ENCODE peak calls at places on chromosomes 7 and 10, in nine cellular contexts. V, F, E, T, L, R, W, U and N are unnamed samples.

GRCh38 chr7:138105216-138105615 is 29.0 kb downstream of the AKR1D1 start:
- DNase-seq in V (no peak), F (no peak), E (no peak), T (no peak), L (no peak), R (no peak), W (no peak), U (no peak), N (no peak)

GRCh38 chr7:105519353-105519752 is 2.7 kb downstream of the PUS7 start:
- DNase-seq in V (no peak), F (no peak), E (no peak), T (no peak), L (no peak), R (no peak), W (peak), U (no peak), N (no peak)

GRCh38 chr7:105024734-105025133 is 10.7 kb downstream of the KMT2E start:
- DNase-seq in V (no peak), F (no peak), E (no peak), T (no peak), L (no peak), R (no peak), W (peak), U (no peak), N (no peak)

GRCh38 chr7:138564365-138564764 is 104.3 kb downstream of the TRIM24 start:
- DNase-seq in V (no peak), F (peak), E (peak), T (no peak), L (no peak), R (no peak), W (no peak), U (peak), N (no peak)

GRCh38 chr10:77571490-77571889 is 66.1 kb downstream of the KCNMA1 start:
- DNase-seq in V (no peak), F (peak), E (peak), T (no peak), L (no peak), R (no peak), W (no peak), U (no peak), N (peak)

GRCh38 chr7:110502893-110503465 is 587.9 kb upstream of the LRRN3 start:
- DNase-seq in V (no peak), F (no peak), E (no peak), T (no peak), L (no peak), R (no peak), W (peak), U (no peak), N (no peak)

GRCh38 chr10:75941181-75941580 is 509.8 kb downstream of the LRMDA start:
- DNase-seq in V (no peak), F (no peak), E (no peak), T (no peak), L (no peak), R (no peak), W (no peak), U (no peak), N (no peak)

GRCh38 chr10:88322336-88323063 is 260.6 kb downstream of the RNLS start:
- DNase-seq in V (no peak), F (no peak), E (no peak), T (no peak), L (no peak), R (no peak), W (no peak), U (no peak), N (no peak)

GRCh38 chr10:51405580-51406367 is 293.6 kb downstream of the CSTF2T start:
- DNase-seq in V (no peak), F (no peak), E (no peak), T (no peak), L (no peak), R (no peak), W (peak), U (no peak), N (no peak)

GRCh38 chr7:134648456-134648855 is 1.8 kb downstream of the BPGM start:
- DNase-seq in V (no peak), F (no peak), E (no peak), T (no peak), L (no peak), R (no peak), W (no peak), U (no peak), N (no peak)

GRCh38 chr7:132650498-132650897 is 74.2 kb upstream of the PLXNA4 start:
- DNase-seq in V (no peak), F (no peak), E (no peak), T (no peak), L (no peak), R (no peak), W (peak), U (peak), N (no peak)

GRCh38 chr10:63929826-63930467 is 408.7 kb downstream of the REEP3 start:
- DNase-seq in V (no peak), F (no peak), E (no peak), T (no peak), L (no peak), R (no peak), W (no peak), U (peak), N (peak)

GRCh38 chr7:81990395-81990794 is 220.5 kb upstream of the HGF start:
- DNase-seq in V (no peak), F (no peak), E (no peak), T (no peak), L (no peak), R (no peak), W (peak), U (no peak), N (no peak)

GRCh38 chr10:110837418-110838120 is 34.2 kb upstream of the PDCD4 start:
- DNase-seq in V (no peak), F (no peak), E (no peak), T (no peak), L (no peak), R (no peak), W (no peak), U (no peak), N (peak)

GRCh38 chr7:151032936-151033863 is 5.0 kb downstream of the ABCB8 start:
- DNase-seq in V (no peak), F (no peak), E (no peak), T (no peak), L (no peak), R (no peak), W (no peak), U (no peak), N (no peak)

GRCh38 chr10:62384057-62384446 is 9.9 kb downstream of the ZNF365 start:
- DNase-seq in V (no peak), F (no peak), E (no peak), T (no peak), L (no peak), R (no peak), W (peak), U (no peak), N (no peak)

GRCh38 chr10:110525349-110526260 is 27.9 kb downstream of the DUSP5 start:
- DNase-seq in V (no peak), F (no peak), E (no peak), T (no peak), L (no peak), R (no peak), W (peak), U (no peak), N (no peak)

DNA sequence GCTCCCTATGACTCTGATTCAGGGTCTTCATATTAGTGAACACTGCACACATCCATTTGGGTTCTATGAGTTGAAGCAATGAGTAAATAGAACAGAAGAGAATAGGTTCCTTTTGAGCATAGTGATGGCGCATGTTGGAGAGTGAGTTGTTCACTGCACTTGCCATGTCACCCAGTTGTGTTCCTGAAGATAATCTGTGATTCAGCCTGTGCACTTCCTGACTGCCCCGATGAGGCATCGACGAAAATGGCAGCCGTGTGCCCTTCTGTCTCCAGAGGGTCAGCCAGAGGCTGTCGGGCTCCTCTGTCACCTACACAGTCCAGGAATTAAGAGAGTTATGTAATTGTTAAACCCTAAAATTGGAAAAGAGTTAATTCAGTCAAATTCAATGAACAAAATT is 94.7 kb downstream of the GALNT11 start:
- DNase-seq in V (no peak), F (no peak), E (no peak), T (no peak), L (no peak), R (no peak), W (peak), U (no peak), N (no peak)
- TF ChIP-seq POLR2A in V (no peak), F (no peak), E (no peak), T (no peak), L (no peak), R (no peak), W (no peak), U (no peak), N (no peak)

GRCh38 chr7:142784096-142784495 is 13.3 kb downstream of the PRSS2 start:
- DNase-seq in V (no peak), F (no peak), E (no peak), T (no peak), L (no peak), R (no peak), W (no peak), U (no peak), N (no peak)

GRCh38 chr7:142787034-142787768 is 16.4 kb downstream of the PRSS2 start:
- DNase-seq in V (no peak), F (no peak), E (no peak), T (no peak), L (no peak), R (no peak), W (no peak), U (no peak), N (no peak)

GRCh38 chr7:142782922-142783900 is 12.4 kb downstream of the PRSS2 start:
- DNase-seq in V (peak), F (peak), E (peak), T (peak), L (peak), R (peak), W (peak), U (peak), N (peak)

GRCh38 chr7:142787783-142788182 is 17.0 kb downstream of the PRSS2 start:
- DNase-seq in V (no peak), F (no peak), E (no peak), T (no peak), L (no peak), R (no peak), W (no peak), U (no peak), N (no peak)

DNA sequence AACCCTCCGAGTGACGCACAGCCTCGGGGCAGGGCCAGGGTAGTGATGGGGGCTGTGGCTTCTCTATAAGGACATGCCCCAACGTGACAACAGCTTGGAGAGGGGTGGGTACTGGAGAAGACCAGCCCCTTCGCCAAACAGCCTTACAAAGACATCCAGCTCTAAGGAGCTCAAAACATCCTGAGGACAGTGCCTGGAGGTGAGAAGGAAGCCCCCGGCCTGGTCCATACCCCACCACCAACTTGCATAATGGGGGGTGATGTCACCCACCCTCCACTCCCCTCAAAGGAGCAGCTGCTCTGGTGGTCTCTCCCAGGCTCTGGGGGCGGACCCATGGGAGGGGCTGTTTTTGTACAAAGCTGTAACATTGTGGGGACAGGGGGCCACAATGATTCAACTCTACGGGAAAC is 15.1 kb downstream of the PRSS2 start:
- DNase-seq in V (no peak), F (no peak), E (no peak), T (no peak), L (peak), R (no peak), W (no peak), U (no peak), N (no peak)
- TF ChIP-seq POLR2A in V (no peak), F (no peak), E (no peak), T (no peak), L (no peak), R (no peak), W (no peak), U (no peak), N (no peak)

GRCh38 chr10:106557053-106557452 is 607.5 kb downstream of the SORCS1 start:
- DNase-seq in V (no peak), F (no peak), E (no peak), T (no peak), L (no peak), R (no peak), W (peak), U (no peak), N (no peak)

GRCh38 chr10:106557951-106558733 is 606.4 kb downstream of the SORCS1 start:
- DNase-seq in V (no peak), F (no peak), E (no peak), T (no peak), L (no peak), R (peak), W (peak), U (no peak), N (no peak)

GRCh38 chr10:106559442-106559841 is 605.1 kb downstream of the SORCS1 start:
- DNase-seq in V (no peak), F (no peak), E (no peak), T (no peak), L (no peak), R (no peak), W (peak), U (no peak), N (no peak)

GRCh38 chr10:106563384-106563783 is 601.1 kb downstream of the SORCS1 start:
- DNase-seq in V (no peak), F (no peak), E (no peak), T (no peak), L (no peak), R (no peak), W (no peak), U (no peak), N (no peak)

DNA sequence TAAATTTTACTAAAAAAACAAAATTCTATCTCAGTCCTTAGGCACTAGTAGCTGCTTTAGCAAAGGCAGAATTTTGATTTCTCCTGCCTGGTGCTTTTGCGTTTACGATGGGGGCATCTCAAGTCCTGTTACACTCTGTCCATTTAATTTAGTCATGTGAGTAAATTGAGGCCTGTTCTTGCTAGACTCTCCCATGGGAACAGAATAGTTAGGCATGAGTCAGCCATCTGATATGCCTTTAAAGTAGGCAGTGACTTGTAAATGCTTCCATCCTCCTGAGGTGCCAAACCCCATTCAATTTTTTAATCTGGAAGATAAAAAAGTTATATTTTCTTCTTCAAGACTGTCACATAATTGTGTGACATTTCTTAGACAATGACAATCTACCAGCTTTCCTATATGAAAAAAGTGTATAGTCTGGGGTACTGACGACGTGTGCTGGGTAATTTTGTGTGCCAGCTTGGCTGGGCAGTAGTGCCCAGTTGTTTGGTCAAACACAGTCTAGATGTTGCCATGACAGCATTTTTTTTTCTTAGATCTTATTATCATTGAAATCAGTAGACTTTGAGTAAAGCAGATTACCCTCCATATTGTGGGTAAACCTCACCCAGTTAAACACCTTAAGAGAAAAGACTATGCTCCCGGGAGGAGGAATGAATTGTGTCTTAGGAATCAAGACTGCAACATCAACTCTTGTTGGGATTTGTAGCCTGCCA is 603.4 kb downstream of the SORCS1 start:
- DNase-seq in V (no peak), F (no peak), E (no peak), T (no peak), L (no peak), R (no peak), W (peak), U (no peak), N (no peak)
- TF ChIP-seq POLR2A in V (no peak), F (no peak), E (no peak), T (no peak), L (no peak), R (no peak), W (no peak), U (no peak), N (no peak)

GRCh38 chr7:1480670-1481069 is 21.4 kb upstream of the MICALL2 start:
- DNase-seq in V (no peak), F (no peak), E (no peak), T (no peak), L (no peak), R (no peak), W (no peak), U (no peak), N (no peak)

GRCh38 chr7:1475991-1476390 is 16.7 kb upstream of the MICALL2 start:
- DNase-seq in V (no peak), F (no peak), E (no peak), T (no peak), L (no peak), R (no peak), W (no peak), U (no peak), N (no peak)

GRCh38 chr7:1476859-1477258 is 17.6 kb upstream of the MICALL2 start:
- DNase-seq in V (no peak), F (no peak), E (no peak), T (no peak), L (no peak), R (no peak), W (no peak), U (no peak), N (no peak)

GRCh38 chr7:1479287-1479686 is 20.0 kb upstream of the MICALL2 start:
- DNase-seq in V (no peak), F (no peak), E (no peak), T (no peak), L (no peak), R (no peak), W (no peak), U (no peak), N (no peak)

DNA sequence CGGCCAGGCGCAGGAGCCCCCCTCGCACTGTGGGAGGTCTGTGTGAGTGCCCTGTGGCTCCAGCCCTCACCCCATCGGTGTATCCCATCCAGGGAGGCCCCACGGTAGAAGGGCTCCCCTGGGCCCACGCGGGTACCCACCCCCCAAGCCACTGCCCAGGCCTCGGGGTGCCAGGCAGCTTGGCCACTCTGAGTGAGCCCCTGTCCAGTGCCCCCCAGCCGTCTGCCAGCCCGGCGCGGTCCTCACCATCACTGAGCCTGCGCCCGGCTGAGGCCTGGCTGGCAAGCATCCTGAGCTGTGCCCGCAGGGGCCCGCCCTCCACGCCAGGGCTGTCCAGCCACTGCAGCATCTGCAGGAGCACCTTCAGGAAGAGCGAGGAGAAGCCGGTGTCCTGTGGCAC is 19.2 kb upstream of the MICALL2 start:
- DNase-seq in V (no peak), F (no peak), E (no peak), T (no peak), L (no peak), R (no peak), W (no peak), U (no peak), N (no peak)
- TF ChIP-seq POLR2A in V (no peak), F (no peak), E (no peak), T (no peak), L (no peak), R (no peak), W (no peak), U (no peak), N (no peak)

DNA sequence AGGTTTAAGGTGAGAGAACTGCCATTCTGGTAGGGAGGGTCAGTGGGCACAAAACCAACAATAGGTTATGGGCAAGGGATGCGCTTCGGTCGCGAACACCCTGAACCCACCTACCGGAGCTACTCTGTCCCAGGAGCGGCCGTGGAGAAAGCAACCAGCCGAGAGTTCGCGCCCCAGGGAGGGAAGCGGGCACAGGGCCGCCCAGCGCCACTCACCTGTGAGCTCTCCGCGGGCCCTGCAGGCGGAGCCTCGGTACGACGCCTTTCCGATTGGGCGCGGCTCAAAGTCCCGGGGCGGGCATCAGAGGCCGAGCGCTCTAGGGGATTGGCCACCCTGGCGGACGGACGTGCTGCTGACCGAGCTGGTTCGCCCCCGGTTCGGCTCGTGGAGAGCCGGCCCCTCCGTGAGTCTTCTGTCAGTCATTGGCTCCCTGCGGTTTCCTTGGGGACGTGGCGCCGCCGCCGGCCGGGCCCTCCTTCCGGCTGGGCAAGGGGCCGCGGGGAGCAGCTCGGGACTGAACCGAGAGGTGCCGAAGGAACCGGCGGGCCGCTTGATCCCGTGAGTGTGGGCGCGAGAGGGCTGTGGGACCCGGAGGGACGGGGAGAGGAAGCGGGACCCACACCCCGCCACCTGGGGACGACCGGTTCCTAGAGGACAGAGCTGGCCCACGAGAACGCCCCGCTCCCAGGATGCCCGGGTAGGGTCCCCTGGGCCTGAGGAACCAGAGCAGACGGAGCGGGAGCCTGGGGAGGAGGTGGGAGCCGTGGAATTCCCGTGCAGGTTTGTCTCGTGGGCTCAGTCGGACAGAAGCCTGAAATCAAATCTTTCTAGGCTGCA is at the start of gene ENTPD7:
- DNase-seq in V (peak), F (peak), E (peak), T (peak), L (peak), R (peak), W (peak), U (peak), N (peak)
- TF ChIP-seq POLR2A in V (peak), F (peak), E (no peak), T (no peak), L (peak), R (no peak), W (peak), U (peak), N (peak)

GRCh38 chr10:73251683-73252444 is 580 bp downstream of the MRPS16 start:
- DNase-seq in V (no peak), F (no peak), E (no peak), T (no peak), L (peak), R (peak), W (no peak), U (peak), N (no peak)

GRCh38 chr10:73252445-73253225 is at the start of gene MRPS16:
- DNase-seq in V (peak), F (peak), E (peak), T (peak), L (peak), R (peak), W (peak), U (peak), N (peak)

GRCh38 chr10:73247509-73248258 is 629 bp upstream of the DNAJC9 start:
- DNase-seq in V (no peak), F (no peak), E (no peak), T (no peak), L (no peak), R (no peak), W (peak), U (no peak), N (no peak)

GRCh38 chr10:73248259-73248724 is 1.2 kb upstream of the DNAJC9 start:
- DNase-seq in V (no peak), F (no peak), E (no peak), T (no peak), L (no peak), R (no peak), W (no peak), U (no peak), N (no peak)

DNA sequence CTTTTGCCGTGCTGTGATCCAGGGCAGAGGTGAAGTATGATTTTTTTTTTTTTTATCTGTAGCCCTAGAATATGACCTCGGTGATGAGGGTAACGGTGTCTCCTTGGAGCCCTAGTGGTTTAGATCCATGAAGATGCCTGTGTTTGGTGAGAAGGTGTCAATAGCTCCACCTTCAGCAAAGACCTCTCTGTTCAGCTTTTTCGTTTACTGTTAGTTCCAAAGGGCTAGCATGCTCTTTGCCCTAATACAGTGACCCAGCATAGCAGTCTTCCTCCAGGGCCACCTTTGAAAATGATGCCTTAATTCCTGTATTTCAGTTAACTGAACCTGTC is 748 bp upstream of the MRPS16 start:
- DNase-seq in V (peak), F (no peak), E (no peak), T (peak), L (no peak), R (no peak), W (no peak), U (no peak), N (no peak)
- TF ChIP-seq POLR2A in V (no peak), F (no peak), E (no peak), T (no peak), L (no peak), R (no peak), W (no peak), U (no peak), N (no peak)